ENCODE peak calls at places on chromosome 6, in eight cellular contexts. C is endothelial cell of umbilical vein, W is NB4, V is GM12891, F is transverse colon, Y is A549, M is IMR-90, U is prostate gland. D is an unnamed sample.

GRCh38 chr6:52186480-52186879 is 305 bp downstream of the IL17A start:
- DNase-seq in C (no peak), W (no peak), V (no peak), F (no peak), Y (no peak), M (no peak), U (no peak), D (no peak)

GRCh38 chr6:106530502-106530901 is 98.8 kb downstream of the RTN4IP1 start:
- DNase-seq in C (peak; percentile 86), W (no peak), V (no peak), F (no peak), Y (no peak), M (peak; percentile 54), U (no peak), D (no peak)

GRCh38 chr6:132357120-132357519 is 44.2 kb downstream of the MOXD1 start:
- DNase-seq in C (peak; percentile 73), W (no peak), V (no peak), F (no peak), Y (no peak), M (peak; percentile 66), U (no peak), D (no peak)

GRCh38 chr6:142872376-142872775 is 72.6 kb downstream of the HIVEP2 start:
- DNase-seq in C (no peak), W (no peak), V (no peak), F (peak; percentile 33), Y (no peak), M (peak; percentile 52), U (no peak), D (no peak)

GRCh38 chr6:151620179-151620578 is 126.4 kb downstream of the CCDC170 start:
- DNase-seq in C (no peak), W (no peak), V (no peak), F (no peak), Y (no peak), M (no peak), U (no peak), D (no peak)

GRCh38 chr6:42978487-42978792 is 541 bp downstream of the PEX6 start:
- DNase-seq in C (peak; percentile 37), W (peak; percentile 53), V (no peak), F (peak; percentile 51), Y (peak; percentile 28), M (no peak), U (no peak), D (peak; percentile 90)

GRCh38 chr6:62344850-62345249 is 58.8 kb upstream of the KHDRBS2 start:
- DNase-seq in C (no peak), W (no peak), V (no peak), F (no peak), Y (no peak), M (no peak), U (no peak), D (peak; percentile 32)

GRCh38 chr6:125224236-125224861 is 70.8 kb downstream of the TPD52L1 start:
- DNase-seq in C (no peak), W (no peak), V (no peak), F (no peak), Y (no peak), M (peak; percentile 11), U (no peak), D (no peak)

GRCh38 chr6:111707773-111708172 is 102.1 kb upstream of the TRAF3IP2 start:
- DNase-seq in C (no peak), W (no peak), V (no peak), F (no peak), Y (no peak), M (no peak), U (peak; percentile 38), D (no peak)

GRCh38 chr6:20719980-20720379 is 185.7 kb downstream of the CDKAL1 start:
- DNase-seq in C (no peak), W (peak; percentile 27), V (no peak), F (no peak), Y (no peak), M (no peak), U (no peak), D (no peak)

GRCh38 chr6:35354361-35355135 is 12.2 kb downstream of the PPARD start:
- DNase-seq in C (no peak), W (no peak), V (no peak), F (no peak), Y (no peak), M (peak; percentile 68), U (no peak), D (no peak)

GRCh38 chr6:122789078-122789861 is at the start of gene SMPDL3A:
- DNase-seq in C (peak; percentile 77), W (peak; percentile 38), V (peak; percentile 33), F (peak; percentile 83), Y (peak; percentile 73), M (peak; percentile 97), U (peak; percentile 64), D (peak; percentile 89)

GRCh38 chr6:76702187-76702586 is 629.7 kb upstream of the IMPG1 start:
- DNase-seq in C (no peak), W (no peak), V (no peak), F (no peak), Y (peak; percentile 1), M (no peak), U (no peak), D (no peak)

GRCh38 chr6:40325791-40326190 is 261.4 kb downstream of the LRFN2 start:
- DNase-seq in C (no peak), W (no peak), V (no peak), F (no peak), Y (no peak), M (no peak), U (no peak), D (no peak)

GRCh38 chr6:154648776-154649175 is 84.4 kb upstream of the SCAF8 start:
- DNase-seq in C (peak; percentile 47), W (no peak), V (no peak), F (no peak), Y (no peak), M (no peak), U (no peak), D (no peak)

GRCh38 chr6:149082320-149082719 is 235.2 kb upstream of the TAB2 start:
- DNase-seq in C (peak; percentile 62), W (peak; percentile 84), V (peak; percentile 25), F (peak; percentile 87), Y (peak; percentile 73), M (peak; percentile 75), U (peak; percentile 87), D (peak; percentile 87)

GRCh38 chr6:80872194-80872950 is 765.9 kb downstream of the BCKDHB start:
- DNase-seq in C (no peak), W (no peak), V (no peak), F (no peak), Y (no peak), M (no peak), U (no peak), D (no peak)

GRCh38 chr6:88705601-88706000 is 257.8 kb downstream of the RNGTT start:
- DNase-seq in C (no peak), W (no peak), V (peak; percentile 0), F (no peak), Y (no peak), M (no peak), U (no peak), D (no peak)

GRCh38 chr6:127737009-127737486 is 160.1 kb downstream of the C6orf58 start:
- DNase-seq in C (peak; percentile 79), W (peak; percentile 64), V (peak; percentile 13), F (peak; percentile 10), Y (peak; percentile 57), M (peak; percentile 73), U (peak; percentile 58), D (no peak)

GRCh38 chr6:117907600-117908245 is 659 bp downstream of the SLC35F1 start:
- DNase-seq in C (peak; percentile 4), W (no peak), V (peak; percentile 25), F (no peak), Y (no peak), M (no peak), U (no peak), D (no peak)

GRCh38 chr6:34027445-34027936 is 118.4 kb downstream of the GRM4 start:
- DNase-seq in C (peak; percentile 7), W (peak; percentile 62), V (peak; percentile 89), F (peak; percentile 64), Y (peak; percentile 24), M (peak; percentile 3), U (peak; percentile 39), D (peak; percentile 85)

GRCh38 chr6:14324042-14324441 is 206.5 kb downstream of the CD83 start:
- DNase-seq in C (no peak), W (no peak), V (no peak), F (no peak), Y (no peak), M (peak; percentile 11), U (no peak), D (no peak)

GRCh38 chr6:17484201-17484606 is 90.8 kb downstream of the CAP2 start:
- DNase-seq in C (no peak), W (no peak), V (no peak), F (no peak), Y (no peak), M (no peak), U (no peak), D (no peak)

GRCh38 chr6:28205879-28206278 is 19.2 kb upstream of the ZSCAN9 start:
- DNase-seq in C (no peak), W (no peak), V (no peak), F (no peak), Y (no peak), M (no peak), U (no peak), D (no peak)

GRCh38 chr6:129186988-129187387 is 304.1 kb downstream of the LAMA2 start:
- DNase-seq in C (peak; percentile 52), W (peak; percentile 32), V (no peak), F (no peak), Y (no peak), M (peak; percentile 80), U (no peak), D (no peak)

GRCh38 chr6:166381733-166382499 is 824 bp downstream of the MPC1 start:
- DNase-seq in C (peak; percentile 31), W (peak; percentile 84), V (peak; percentile 48), F (peak; percentile 93), Y (peak; percentile 38), M (peak; percentile 46), U (peak; percentile 82), D (peak; percentile 95)
- TF ChIP-seq POLR2A in C (no peak), W (no peak), V (peak; percentile 1), F (peak; percentile 77), Y (no peak), M (no peak), U (peak; percentile 39), D (no peak)

GRCh38 chr6:85673198-85674139 is 30.8 kb upstream of the SYNCRIP start:
- DNase-seq in C (no peak), W (peak; percentile 45), V (no peak), F (no peak), Y (no peak), M (no peak), U (no peak), D (no peak)
- TF ChIP-seq POLR2A in C (peak; percentile 77), W (no peak), V (peak; percentile 67), F (no peak), Y (no peak), M (peak; percentile 31), U (no peak), D (no peak)

GRCh38 chr6:107957165-107957908 is 671 bp downstream of the SEC63 start:
- DNase-seq in C (peak; percentile 91), W (peak; percentile 86), V (peak; percentile 38), F (peak; percentile 66), Y (peak; percentile 33), M (peak; percentile 77), U (peak; percentile 26), D (peak; percentile 91)
- TF ChIP-seq POLR2A in C (peak; percentile 74), W (no peak), V (no peak), F (no peak), Y (no peak), M (peak; percentile 34), U (no peak), D (no peak)

DNA sequence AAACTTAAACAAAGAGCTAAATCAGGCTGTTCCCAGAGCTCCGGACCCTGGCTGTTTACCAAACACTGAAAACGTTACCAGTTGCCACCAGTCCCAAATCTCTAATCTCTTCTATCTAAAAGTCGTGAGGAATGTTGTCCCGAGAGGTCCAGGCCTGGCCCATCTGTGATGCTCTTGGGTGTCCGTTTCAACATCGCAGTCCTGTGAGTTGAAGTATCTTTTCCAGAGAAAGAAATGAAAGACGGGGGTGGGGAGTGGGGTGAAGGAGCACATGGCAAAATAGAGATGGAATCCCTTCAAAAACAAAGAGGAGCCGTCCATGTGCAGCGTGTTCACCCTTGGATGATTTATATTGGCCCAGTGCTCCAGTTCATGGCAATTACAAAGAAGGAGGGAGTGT is 111.9 kb downstream of the LY86 start:
- DNase-seq in C (no peak), W (no peak), V (no peak), F (no peak), Y (no peak), M (no peak), U (no peak), D (no peak)
- TF ChIP-seq POLR2A in C (no peak), W (no peak), V (no peak), F (no peak), Y (no peak), M (no peak), U (no peak), D (no peak)

D was measured in spleen.